ENCODE peak calls at places on chromosome 16, in four cellular contexts. One of them, this sample, is unnamed. For H3K4me1, the result is how much of the 10 kb centered on the place peaks cover.

GRCh38 chr16:60945225-60945624 is 1091.0 kb downstream of the CDH8 start:
- DNase-seq in sigmoid colon: no peak
- DNase-seq in esophagus muscularis mucosa: no peak
- DNase-seq in H1: peak
- DNase-seq in this sample: no peak

GRCh38 chr16:50067290-50067853 is 1.6 kb downstream of the HEATR3 start:
- DNase-seq in sigmoid colon: no peak
- DNase-seq in esophagus muscularis mucosa: no peak
- DNase-seq in H1: peak
- DNase-seq in this sample: no peak

GRCh38 chr16:49519008-49519656 is 145.5 kb downstream of the C16orf78 start:
- DNase-seq in sigmoid colon: no peak
- DNase-seq in esophagus muscularis mucosa: no peak
- DNase-seq in H1: no peak
- DNase-seq in this sample: no peak

GRCh38 chr16:26316683-26317464 is 625.1 kb downstream of the HS3ST4 start:
- DNase-seq in sigmoid colon: no peak
- DNase-seq in esophagus muscularis mucosa: no peak
- DNase-seq in H1: peak
- DNase-seq in this sample: no peak

GRCh38 chr16:86978445-86979030 is 338.7 kb downstream of the C16orf95 start:
- DNase-seq in sigmoid colon: peak
- DNase-seq in esophagus muscularis mucosa: no peak
- DNase-seq in H1: no peak
- DNase-seq in this sample: no peak

GRCh38 chr16:24024971-24025370 is 189.2 kb downstream of the PRKCB start:
- DNase-seq in sigmoid colon: no peak
- DNase-seq in esophagus muscularis mucosa: no peak
- DNase-seq in H1: no peak
- DNase-seq in this sample: no peak

GRCh38 chr16:4496305-4496704 is 20.1 kb downstream of the HMOX2 start:
- DNase-seq in sigmoid colon: no peak
- DNase-seq in esophagus muscularis mucosa: no peak
- DNase-seq in H1: no peak
- DNase-seq in this sample: no peak

GRCh38 chr16:68233085-68233834 is 2.7 kb downstream of the ESRP2 start:
- DNase-seq in sigmoid colon: peak
- DNase-seq in esophagus muscularis mucosa: no peak
- DNase-seq in H1: no peak
- DNase-seq in this sample: no peak

GRCh38 chr16:813204-813915 is 12.8 kb upstream of the GNG13 start:
- DNase-seq in sigmoid colon: no peak
- DNase-seq in esophagus muscularis mucosa: no peak
- DNase-seq in H1: peak
- DNase-seq in this sample: no peak

GRCh38 chr16:8956265-8957060 is 7.2 kb downstream of the USP7 start:
- DNase-seq in sigmoid colon: peak
- DNase-seq in esophagus muscularis mucosa: no peak
- DNase-seq in H1: no peak
- DNase-seq in this sample: no peak

GRCh38 chr16:8957061-8957392 is 6.7 kb downstream of the USP7 start:
- DNase-seq in sigmoid colon: no peak
- DNase-seq in esophagus muscularis mucosa: no peak
- DNase-seq in H1: no peak
- DNase-seq in this sample: no peak

GRCh38 chr16:8958344-8958808 is 5.3 kb downstream of the USP7 start:
- DNase-seq in sigmoid colon: peak
- DNase-seq in esophagus muscularis mucosa: no peak
- DNase-seq in H1: no peak
- DNase-seq in this sample: no peak

GRCh38 chr16:8955828-8956227 is 7.9 kb downstream of the USP7 start:
- DNase-seq in sigmoid colon: no peak
- DNase-seq in esophagus muscularis mucosa: no peak
- DNase-seq in H1: no peak
- DNase-seq in this sample: no peak

DNA sequence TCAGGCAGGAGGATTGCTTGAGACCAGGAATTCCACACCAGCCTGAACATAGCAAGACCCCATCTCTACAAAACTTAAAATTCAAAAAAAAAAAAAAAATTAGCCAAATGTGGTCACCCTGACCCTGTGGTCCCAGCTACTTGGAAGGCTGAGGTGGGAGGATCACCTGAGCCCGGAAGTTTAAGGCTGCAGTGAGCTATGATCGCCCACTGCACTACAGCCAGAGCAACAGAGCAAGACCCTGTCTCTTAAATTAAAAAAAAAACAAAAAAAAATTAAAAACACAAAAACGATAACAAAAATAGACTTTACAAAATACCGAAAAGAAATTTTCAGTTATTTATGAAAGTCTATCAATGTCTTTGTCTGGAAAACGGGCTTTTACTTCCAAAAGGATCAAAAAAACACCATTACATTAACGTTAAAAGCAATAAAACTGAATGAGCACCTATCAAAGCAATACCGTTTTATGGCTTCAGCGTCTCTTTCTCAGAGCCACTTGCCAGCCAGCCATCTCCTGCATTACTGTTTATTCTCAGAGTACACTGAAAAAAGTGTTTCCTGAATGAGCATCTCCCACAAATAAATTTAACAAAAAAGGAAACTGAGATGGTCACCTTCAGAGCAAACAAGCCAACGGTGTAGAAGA is 6.1 kb downstream of the USP7 start:
- DNase-seq in sigmoid colon: peak
- DNase-seq in esophagus muscularis mucosa: no peak
- DNase-seq in H1: no peak
- DNase-seq in this sample: no peak
- H3K4me1 ChIP-seq in sigmoid colon: half or more
- H3K4me1 ChIP-seq in esophagus muscularis mucosa: half or more
- H3K4me1 ChIP-seq in H1: under half
- H3K4me1 ChIP-seq in this sample: half or more

GRCh38 chr16:31477220-31478216 is 5.4 kb upstream of the SLC5A2 start:
- DNase-seq in sigmoid colon: no peak
- DNase-seq in esophagus muscularis mucosa: no peak
- DNase-seq in H1: peak
- DNase-seq in this sample: no peak
- TF ChIP-seq POLR2AphosphoS5 in sigmoid colon: no peak
- TF ChIP-seq POLR2AphosphoS5 in esophagus muscularis mucosa: no peak
- TF ChIP-seq POLR2AphosphoS5 in H1: no peak
- TF ChIP-seq POLR2AphosphoS5 in this sample: no peak

GRCh38 chr16:19133600-19133999 is 19.8 kb downstream of the ITPRIPL2 start:
- DNase-seq in sigmoid colon: no peak
- DNase-seq in esophagus muscularis mucosa: no peak
- DNase-seq in H1: no peak
- DNase-seq in this sample: no peak
- H3K4me1 ChIP-seq in sigmoid colon: under half
- H3K4me1 ChIP-seq in esophagus muscularis mucosa: under half
- H3K4me1 ChIP-seq in H1: under half
- H3K4me1 ChIP-seq in this sample: under half

GRCh38 chr16:70705056-70705455 is 19.2 kb upstream of the MTSS2 start:
- DNase-seq in sigmoid colon: no peak
- DNase-seq in esophagus muscularis mucosa: no peak
- DNase-seq in H1: no peak
- DNase-seq in this sample: no peak

GRCh38 chr16:70704586-70704985 is 18.7 kb upstream of the MTSS2 start:
- DNase-seq in sigmoid colon: no peak
- DNase-seq in esophagus muscularis mucosa: no peak
- DNase-seq in H1: no peak
- DNase-seq in this sample: no peak

GRCh38 chr16:70709457-70709856 is 23.6 kb upstream of the MTSS2 start:
- DNase-seq in sigmoid colon: no peak
- DNase-seq in esophagus muscularis mucosa: no peak
- DNase-seq in H1: no peak
- DNase-seq in this sample: no peak

GRCh38 chr16:70708381-70709253 is 22.8 kb upstream of the MTSS2 start:
- DNase-seq in sigmoid colon: no peak
- DNase-seq in esophagus muscularis mucosa: no peak
- DNase-seq in H1: no peak
- DNase-seq in this sample: no peak

GRCh38 chr16:70706948-70707465 is 21.2 kb upstream of the MTSS2 start:
- DNase-seq in sigmoid colon: peak
- DNase-seq in esophagus muscularis mucosa: no peak
- DNase-seq in H1: no peak
- DNase-seq in this sample: no peak
- TF ChIP-seq POLR2AphosphoS5 in sigmoid colon: peak
- TF ChIP-seq POLR2AphosphoS5 in esophagus muscularis mucosa: no peak
- TF ChIP-seq POLR2AphosphoS5 in H1: no peak
- TF ChIP-seq POLR2AphosphoS5 in this sample: no peak

DNA sequence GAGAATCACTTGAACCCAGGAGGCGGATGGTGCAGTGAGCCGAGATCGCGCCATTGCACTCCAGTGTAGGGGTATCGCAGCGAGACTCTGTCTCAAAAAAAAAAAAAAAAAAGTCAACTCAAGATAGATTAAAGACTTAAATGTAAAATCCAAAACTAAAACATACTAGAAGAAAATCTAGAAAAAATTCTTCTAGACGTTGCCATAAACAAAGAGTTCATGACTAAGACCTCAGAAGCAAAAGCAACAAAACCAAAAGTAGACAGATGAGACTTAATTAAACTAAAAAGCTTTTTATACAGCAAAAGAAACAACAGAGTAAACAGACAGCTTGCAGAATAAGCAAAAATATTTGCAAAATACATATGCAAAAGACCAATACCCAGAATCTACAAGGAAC is 61.2 kb upstream of the ABCC11 start:
- DNase-seq in sigmoid colon: no peak
- DNase-seq in esophagus muscularis mucosa: no peak
- DNase-seq in H1: no peak
- DNase-seq in this sample: no peak
- H3K4me1 ChIP-seq in sigmoid colon: under half
- H3K4me1 ChIP-seq in esophagus muscularis mucosa: under half
- H3K4me1 ChIP-seq in H1: under half
- H3K4me1 ChIP-seq in this sample: under half

GRCh38 chr16:79772028-79772427 is 171.5 kb upstream of the MAF start:
- DNase-seq in sigmoid colon: no peak
- DNase-seq in esophagus muscularis mucosa: no peak
- DNase-seq in H1: no peak
- DNase-seq in this sample: no peak
- TF ChIP-seq POLR2AphosphoS5 in sigmoid colon: no peak
- TF ChIP-seq POLR2AphosphoS5 in esophagus muscularis mucosa: no peak
- TF ChIP-seq POLR2AphosphoS5 in H1: no peak
- TF ChIP-seq POLR2AphosphoS5 in this sample: no peak